ENCODE peak calls at places on chromosomes 7 and 10, in ten cellular contexts. B is lower lobe of right lung; A is body of pancreas; I is cardiac muscle cell; C is tibial artery; N is endothelial cell of umbilical vein; T is mammary epithelial cell; E is left lung; U is neural progenitor cell; O is CD4-positive, CD25-positive, alpha-beta regulatory T cell. S is an unnamed sample.

GRCh38 chr7:131890191-131890590 is 333.8 kb upstream of the PODXL start:
- DNase-seq in B (no peak), A (no peak), I (no peak), C (no peak), N (no peak), T (no peak), E (no peak), U (no peak), O (no peak), S (no peak)

GRCh38 chr10:121112618-121113384 is 261.6 kb downstream of the WDR11 start:
- DNase-seq in B (no peak), A (no peak), I (peak; percentile 32), C (no peak), N (no peak), T (peak; percentile 8), E (no peak), U (peak; percentile 61), O (no peak), S (no peak)

GRCh38 chr10:22791655-22792054 is 77.3 kb upstream of the PIP4K2A start:
- DNase-seq in B (no peak), A (no peak), I (no peak), C (no peak), N (no peak), T (no peak), E (no peak), U (no peak), O (no peak), S (no peak)

GRCh38 chr7:82156168-82156567 is 287.4 kb downstream of the CACNA2D1 start:
- DNase-seq in B (no peak), A (no peak), I (no peak), C (no peak), N (no peak), T (no peak), E (no peak), U (peak; percentile 78), O (no peak), S (no peak)

GRCh38 chr10:34959321-34959720 is 130.8 kb downstream of the CUL2 start:
- DNase-seq in B (no peak), A (no peak), I (no peak), C (no peak), N (no peak), T (no peak), E (no peak), U (peak; percentile 26), O (no peak), S (no peak)

GRCh38 chr10:132283604-132284382 is 24.0 kb downstream of the STK32C start:
- DNase-seq in B (peak; percentile 39), A (no peak), I (no peak), C (no peak), N (no peak), T (no peak), E (no peak), U (no peak), O (no peak), S (peak; percentile 57)

GRCh38 chr7:64131696-64132095 is 75.3 kb upstream of the ZNF735 start:
- DNase-seq in B (no peak), A (no peak), I (no peak), C (no peak), N (no peak), T (no peak), E (no peak), U (no peak), O (no peak), S (no peak)

GRCh38 chr10:89553064-89553734 is 17.8 kb upstream of the SLC16A12 start:
- DNase-seq in B (no peak), A (peak; percentile 30), I (peak; percentile 92), C (no peak), N (peak; percentile 93), T (peak; percentile 88), E (no peak), U (no peak), O (no peak), S (no peak)

GRCh38 chr7:74026406-74027123 is 1.4 kb upstream of the ELN start:
- DNase-seq in B (peak; percentile 80), A (peak; percentile 81), I (peak; percentile 79), C (peak; percentile 92), N (peak; percentile 72), T (peak; percentile 21), E (peak; percentile 74), U (peak; percentile 76), O (peak; percentile 30), S (peak; percentile 95)

GRCh38 chr10:71715026-71715425 is 4.6 kb downstream of the C10orf105 start:
- DNase-seq in B (no peak), A (no peak), I (no peak), C (no peak), N (no peak), T (no peak), E (no peak), U (no peak), O (no peak), S (peak; percentile 49)

GRCh38 chr10:71714592-71714991 is 5.0 kb downstream of the C10orf105 start:
- DNase-seq in B (no peak), A (no peak), I (no peak), C (no peak), N (no peak), T (no peak), E (no peak), U (no peak), O (no peak), S (no peak)

GRCh38 chr10:71712572-71713134 is 6.9 kb downstream of the C10orf105 start:
- DNase-seq in B (no peak), A (no peak), I (no peak), C (no peak), N (no peak), T (no peak), E (no peak), U (no peak), O (peak; percentile 83), S (peak; percentile 51)

GRCh38 chr10:71713135-71714040 is 6.2 kb downstream of the C10orf105 start:
- DNase-seq in B (peak; percentile 74), A (peak; percentile 59), I (peak; percentile 97), C (peak; percentile 92), N (peak; percentile 26), T (peak; percentile 95), E (peak; percentile 82), U (no peak), O (peak; percentile 62), S (peak; percentile 95)

DNA sequence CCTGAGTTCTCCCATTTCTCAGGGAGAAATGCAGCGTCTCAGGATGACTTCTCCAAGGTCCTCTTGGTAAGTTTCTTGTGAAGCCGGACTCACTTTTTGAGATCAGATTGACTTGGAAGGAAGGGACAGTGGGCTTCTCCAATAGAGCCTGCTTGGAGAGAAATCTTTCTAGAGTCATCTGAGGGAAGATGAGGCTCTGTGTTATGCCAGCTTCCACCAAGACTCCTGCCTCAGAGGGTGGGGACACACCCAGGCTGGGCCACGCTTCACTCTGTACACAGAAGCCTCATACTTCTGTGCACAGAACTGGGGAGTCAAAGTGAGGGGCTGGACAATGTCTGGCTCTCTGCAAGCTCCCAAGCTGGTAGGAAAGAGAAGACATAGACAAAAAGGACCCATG is 5.5 kb downstream of the C10orf105 start:
- DNase-seq in B (no peak), A (no peak), I (no peak), C (no peak), N (no peak), T (no peak), E (no peak), U (no peak), O (peak; percentile 58), S (no peak)
- H3K4me1 ChIP-seq in B (peaks cover 63% of the 10 kb centered on the region), A (peaks cover 17% of the 10 kb centered on the region), I (peaks cover 4% of the 10 kb centered on the region), C (peaks cover 62% of the 10 kb centered on the region), N (peaks cover 3% of the 10 kb centered on the region), T (peaks cover 34% of the 10 kb centered on the region), E (peaks cover 27% of the 10 kb centered on the region), U (peaks cover 19% of the 10 kb centered on the region), O (peaks cover 51% of the 10 kb centered on the region), S (no peaks in the 10 kb centered on the region)

GRCh38 chr10:119078422-119079179 is 2.0 kb downstream of the EIF3A start:
- DNase-seq in B (no peak), A (no peak), I (no peak), C (no peak), N (no peak), T (no peak), E (no peak), U (no peak), O (no peak), S (no peak)

GRCh38 chr10:119070395-119071165 is 10.0 kb downstream of the EIF3A start:
- DNase-seq in B (no peak), A (no peak), I (no peak), C (no peak), N (no peak), T (no peak), E (no peak), U (no peak), O (no peak), S (no peak)

GRCh38 chr10:119073584-119073983 is 7.0 kb downstream of the EIF3A start:
- DNase-seq in B (no peak), A (no peak), I (no peak), C (no peak), N (no peak), T (no peak), E (no peak), U (no peak), O (no peak), S (no peak)
- H3K36me3 ChIP-seq in B (peaks cover 56% of the 10 kb centered on the region), A (peaks cover 17% of the 10 kb centered on the region), I (peaks cover 37% of the 10 kb centered on the region), C (peaks cover 39% of the 10 kb centered on the region), N (peaks cover 11% of the 10 kb centered on the region), T (peaks cover 35% of the 10 kb centered on the region), E (peaks cover 52% of the 10 kb centered on the region), U (peaks cover 42% of the 10 kb centered on the region), O (peaks cover 51% of the 10 kb centered on the region), S (no peaks in the 10 kb centered on the region)

GRCh38 chr7:142353147-142354058 is 95.5 kb upstream of the PRSS58 start:
- DNase-seq in B (no peak), A (no peak), I (peak; percentile 3), C (no peak), N (no peak), T (no peak), E (no peak), U (no peak), O (no peak), S (no peak)

GRCh38 chr7:142349670-142350405 is 92.0 kb upstream of the PRSS58 start:
- DNase-seq in B (no peak), A (peak; percentile 31), I (no peak), C (no peak), N (no peak), T (peak; percentile 94), E (no peak), U (no peak), O (no peak), S (no peak)

GRCh38 chr7:142348921-142349401 is 91.1 kb upstream of the PRSS58 start:
- DNase-seq in B (no peak), A (no peak), I (no peak), C (no peak), N (no peak), T (no peak), E (no peak), U (no peak), O (no peak), S (no peak)

GRCh38 chr7:142355328-142355727 is 97.5 kb upstream of the PRSS58 start:
- DNase-seq in B (no peak), A (no peak), I (no peak), C (no peak), N (no peak), T (peak; percentile 49), E (no peak), U (no peak), O (no peak), S (no peak)

GRCh38 chr7:142352543-142352942 is 94.7 kb upstream of the PRSS58 start:
- DNase-seq in B (no peak), A (no peak), I (no peak), C (no peak), N (no peak), T (no peak), E (no peak), U (no peak), O (peak; percentile 59), S (no peak)
- H3K4me1 ChIP-seq in B (no peaks in the 10 kb centered on the region), A (no peaks in the 10 kb centered on the region), I (no peaks in the 10 kb centered on the region), C (no peaks in the 10 kb centered on the region), N (no peaks in the 10 kb centered on the region), T (peaks cover 15% of the 10 kb centered on the region), E (no peaks in the 10 kb centered on the region), U (no peaks in the 10 kb centered on the region), O (no peaks in the 10 kb centered on the region), S (no peaks in the 10 kb centered on the region)

GRCh38 chr10:247480-247879 is 112.2 kb downstream of the ZMYND11 start:
- DNase-seq in B (no peak), A (no peak), I (no peak), C (no peak), N (no peak), T (no peak), E (no peak), U (no peak), O (no peak), S (no peak)
- H3K36me3 ChIP-seq in B (peaks cover 92% of the 10 kb centered on the region), A (peaks cover 29% of the 10 kb centered on the region), I (peaks cover 50% of the 10 kb centered on the region), C (peaks cover 71% of the 10 kb centered on the region), N (peaks cover 20% of the 10 kb centered on the region), T (peaks cover 22% of the 10 kb centered on the region), E (peaks cover 73% of the 10 kb centered on the region), U (peaks cover 20% of the 10 kb centered on the region), O (peaks cover 75% of the 10 kb centered on the region), S (peaks cover 20% of the 10 kb centered on the region)